ENCODE peak calls at places on chromosomes 4 and X, in five cellular contexts. A, T, K, U and Z are unnamed samples.

GRCh38 chr4:15778191-15778741 is at the start of gene CD38:
- DNase-seq in A (peak; percentile 21), T (peak; percentile 58), K (no peak), U (peak; percentile 29), Z (peak; percentile 45)

GRCh38 chrX:48470833-48471118 is 716 bp upstream of the SLC38A5 start:
- DNase-seq in A (no peak), T (no peak), K (no peak), U (no peak), Z (no peak)

GRCh38 chrX:9578083-9578779 is 113.4 kb downstream of the TBL1X start:
- DNase-seq in A (no peak), T (no peak), K (no peak), U (no peak), Z (no peak)

GRCh38 chr4:158025131-158025530 is 147.7 kb downstream of the GASK1B start:
- DNase-seq in A (no peak), T (no peak), K (no peak), U (no peak), Z (no peak)

GRCh38 chr4:7153711-7154110 is 38.6 kb upstream of the SORCS2 start:
- DNase-seq in A (no peak), T (no peak), K (no peak), U (peak; percentile 11), Z (no peak)

GRCh38 chr4:134862116-134862515 is 660.5 kb upstream of the PABPC4L start:
- DNase-seq in A (no peak), T (no peak), K (no peak), U (no peak), Z (no peak)

GRCh38 chr4:16532240-16532990 is 306.1 kb upstream of the TAPT1 start:
- DNase-seq in A (no peak), T (no peak), K (no peak), U (peak; percentile 28), Z (no peak)

GRCh38 chr4:11616856-11617255 is 188.2 kb upstream of the HS3ST1 start:
- DNase-seq in A (no peak), T (no peak), K (no peak), U (no peak), Z (no peak)

GRCh38 chr4:122798101-122798500 is 28.5 kb upstream of the FGF2 start:
- DNase-seq in A (no peak), T (no peak), K (no peak), U (peak; percentile 22), Z (no peak)

GRCh38 chr4:145492376-145492775 is 10.7 kb downstream of the SMAD1 start:
- DNase-seq in A (no peak), T (no peak), K (no peak), U (no peak), Z (no peak)

GRCh38 chr4:187929024-187929423 is 66.5 kb upstream of the ZFP42 start:
- DNase-seq in A (no peak), T (no peak), K (no peak), U (no peak), Z (no peak)

GRCh38 chr4:12679217-12679616 is 804.9 kb downstream of the RAB28 start:
- DNase-seq in A (peak; percentile 48), T (no peak), K (no peak), U (no peak), Z (no peak)

GRCh38 chr4:173494013-173494970 is 35.7 kb downstream of the HAND2 start:
- DNase-seq in A (peak; percentile 90), T (peak; percentile 46), K (peak; percentile 8), U (peak; percentile 66), Z (peak; percentile 38)

GRCh38 chr4:39446842-39447573 is 11.7 kb downstream of the RPL9 start:
- DNase-seq in A (no peak), T (peak; percentile 55), K (peak; percentile 22), U (peak; percentile 49), Z (peak; percentile 86)

GRCh38 chrX:57951666-57952319 is 41.5 kb upstream of the ZXDA start:
- DNase-seq in A (peak; percentile 90), T (no peak), K (no peak), U (peak; percentile 23), Z (peak; percentile 7)

GRCh38 chr4:88746186-88746585 is 48.6 kb upstream of the NAP1L5 start:
- DNase-seq in A (no peak), T (no peak), K (no peak), U (no peak), Z (no peak)

GRCh38 chrX:131068945-131069719 is 11.0 kb downstream of the ARHGAP36 start:
- DNase-seq in A (peak; percentile 44), T (peak; percentile 21), K (no peak), U (no peak), Z (no peak)

GRCh38 chr4:39062499-39062898 is 467 bp downstream of the KLHL5 start:
- DNase-seq in A (no peak), T (no peak), K (no peak), U (no peak), Z (no peak)

GRCh38 chr4:185421366-185422124 is 4.2 kb downstream of the UFSP2 start:
- DNase-seq in A (no peak), T (no peak), K (no peak), U (no peak), Z (no peak)

GRCh38 chr4:113683143-113683542 is 78.4 kb downstream of the CAMK2D start:
- DNase-seq in A (no peak), T (peak; percentile 68), K (peak; percentile 32), U (no peak), Z (peak; percentile 76)

GRCh38 chr4:138555584-138555983 is 313.4 kb upstream of the SLC7A11 start:
- DNase-seq in A (peak; percentile 9), T (no peak), K (no peak), U (no peak), Z (no peak)

GRCh38 chrX:124383367-124383766 is 37.0 kb downstream of the SH2D1A start:
- DNase-seq in A (no peak), T (no peak), K (no peak), U (no peak), Z (no peak)

GRCh38 chrX:75155830-75156525 is at the start of gene ABCB7:
- DNase-seq in A (peak; percentile 73), T (peak; percentile 57), K (peak; percentile 13), U (peak; percentile 34), Z (peak; percentile 51)